ENCODE peak calls at places on chromosomes 7 and 10, in five cellular contexts. One of them, this sample, is unnamed.

GRCh38 chr7:17444673-17445072 is 146.2 kb downstream of the AHR start:
- DNase-seq in left ventricle myocardium inferior: no peak
- DNase-seq in stomach: no peak
- DNase-seq in left lung: no peak
- DNase-seq in breast epithelium: no peak
- DNase-seq in this sample: peak; percentile 76

GRCh38 chr10:45557275-45557905 is 115.2 kb downstream of the ZFAND4 start:
- DNase-seq in left ventricle myocardium inferior: no peak
- DNase-seq in stomach: no peak
- DNase-seq in left lung: no peak
- DNase-seq in breast epithelium: no peak
- DNase-seq in this sample: peak; percentile 33

GRCh38 chr10:73262105-73262730 is 9.8 kb upstream of the MRPS16 start:
- DNase-seq in left ventricle myocardium inferior: no peak
- DNase-seq in stomach: no peak
- DNase-seq in left lung: no peak
- DNase-seq in breast epithelium: no peak
- DNase-seq in this sample: peak; percentile 71

GRCh38 chr7:22730921-22731654 is 4.1 kb downstream of the IL6 start:
- DNase-seq in left ventricle myocardium inferior: no peak
- DNase-seq in stomach: no peak
- DNase-seq in left lung: no peak
- DNase-seq in breast epithelium: no peak
- DNase-seq in this sample: peak; percentile 69

GRCh38 chr10:10855178-10855577 is 162.5 kb upstream of the CELF2 start:
- DNase-seq in left ventricle myocardium inferior: no peak
- DNase-seq in stomach: no peak
- DNase-seq in left lung: no peak
- DNase-seq in breast epithelium: no peak
- DNase-seq in this sample: no peak

GRCh38 chr10:112696587-112696986 is 249.6 kb downstream of the VTI1A start:
- DNase-seq in left ventricle myocardium inferior: no peak
- DNase-seq in stomach: no peak
- DNase-seq in left lung: no peak
- DNase-seq in breast epithelium: no peak
- DNase-seq in this sample: no peak

GRCh38 chr10:12727832-12728215 is 273.7 kb downstream of the CCDC3 start:
- DNase-seq in left ventricle myocardium inferior: no peak
- DNase-seq in stomach: no peak
- DNase-seq in left lung: no peak
- DNase-seq in breast epithelium: no peak
- DNase-seq in this sample: no peak

GRCh38 chr10:63801139-63801538 is 279.9 kb downstream of the REEP3 start:
- DNase-seq in left ventricle myocardium inferior: no peak
- DNase-seq in stomach: no peak
- DNase-seq in left lung: no peak
- DNase-seq in breast epithelium: no peak
- DNase-seq in this sample: no peak

GRCh38 chr7:149588930-149589329 is 91.3 kb upstream of the ZNF746 start:
- DNase-seq in left ventricle myocardium inferior: no peak
- DNase-seq in stomach: no peak
- DNase-seq in left lung: no peak
- DNase-seq in breast epithelium: no peak
- DNase-seq in this sample: no peak

GRCh38 chr7:44288381-44288685 is 37.1 kb downstream of the CAMK2B start:
- DNase-seq in left ventricle myocardium inferior: no peak
- DNase-seq in stomach: peak; percentile 23
- DNase-seq in left lung: no peak
- DNase-seq in breast epithelium: no peak
- DNase-seq in this sample: no peak

GRCh38 chr7:26233902-26234511 is 32.5 kb downstream of the CBX3 start:
- DNase-seq in left ventricle myocardium inferior: no peak
- DNase-seq in stomach: no peak
- DNase-seq in left lung: no peak
- DNase-seq in breast epithelium: no peak
- DNase-seq in this sample: no peak

GRCh38 chr10:28790146-28790545 is 112.8 kb downstream of the BAMBI start:
- DNase-seq in left ventricle myocardium inferior: no peak
- DNase-seq in stomach: no peak
- DNase-seq in left lung: no peak
- DNase-seq in breast epithelium: no peak
- DNase-seq in this sample: no peak

GRCh38 chr10:75395955-75396860 is 5.4 kb downstream of the ZNF503 start:
- DNase-seq in left ventricle myocardium inferior: peak; percentile 39
- DNase-seq in stomach: no peak
- DNase-seq in left lung: no peak
- DNase-seq in breast epithelium: no peak
- DNase-seq in this sample: no peak

GRCh38 chr10:77550378-77550777 is 87.2 kb downstream of the KCNMA1 start:
- DNase-seq in left ventricle myocardium inferior: no peak
- DNase-seq in stomach: no peak
- DNase-seq in left lung: no peak
- DNase-seq in breast epithelium: no peak
- DNase-seq in this sample: no peak

GRCh38 chr10:111472445-111472844 is 395.6 kb downstream of the ADRA2A start:
- DNase-seq in left ventricle myocardium inferior: no peak
- DNase-seq in stomach: no peak
- DNase-seq in left lung: no peak
- DNase-seq in breast epithelium: no peak
- DNase-seq in this sample: no peak

GRCh38 chr7:4189151-4189570 is 492.9 kb upstream of the FOXK1 start:
- DNase-seq in left ventricle myocardium inferior: peak; percentile 82
- DNase-seq in stomach: peak; percentile 77
- DNase-seq in left lung: peak; percentile 42
- DNase-seq in breast epithelium: peak; percentile 78
- DNase-seq in this sample: no peak

GRCh38 chr7:131111081-131111576 is 216.5 kb upstream of the MKLN1 start:
- DNase-seq in left ventricle myocardium inferior: no peak
- DNase-seq in stomach: no peak
- DNase-seq in left lung: no peak
- DNase-seq in breast epithelium: no peak
- DNase-seq in this sample: peak; percentile 88

GRCh38 chr7:111076205-111076604 is 14.7 kb upstream of the LRRN3 start:
- DNase-seq in left ventricle myocardium inferior: no peak
- DNase-seq in stomach: no peak
- DNase-seq in left lung: no peak
- DNase-seq in breast epithelium: no peak
- DNase-seq in this sample: peak; percentile 66

GRCh38 chr7:25805027-25805687 is 346.8 kb upstream of the NFE2L3 start:
- DNase-seq in left ventricle myocardium inferior: no peak
- DNase-seq in stomach: no peak
- DNase-seq in left lung: no peak
- DNase-seq in breast epithelium: no peak
- DNase-seq in this sample: peak; percentile 60

GRCh38 chr7:134370135-134370534 is 53.4 kb upstream of the SLC35B4 start:
- DNase-seq in left ventricle myocardium inferior: no peak
- DNase-seq in stomach: no peak
- DNase-seq in left lung: no peak
- DNase-seq in breast epithelium: no peak
- DNase-seq in this sample: no peak

GRCh38 chr10:63466168-63466935 is 575 bp upstream of the JMJD1C start:
- DNase-seq in left ventricle myocardium inferior: peak; percentile 46
- DNase-seq in stomach: peak; percentile 67
- DNase-seq in left lung: peak; percentile 59
- DNase-seq in breast epithelium: peak; percentile 58
- DNase-seq in this sample: peak; percentile 53

GRCh38 chr7:92765725-92766124 is 70.6 kb downstream of the CDK6 start:
- DNase-seq in left ventricle myocardium inferior: no peak
- DNase-seq in stomach: no peak
- DNase-seq in left lung: no peak
- DNase-seq in breast epithelium: no peak
- DNase-seq in this sample: peak; percentile 85

GRCh38 chr10:14024349-14025202 is 306.1 kb downstream of the FRMD4A start:
- DNase-seq in left ventricle myocardium inferior: no peak
- DNase-seq in stomach: no peak
- DNase-seq in left lung: peak; percentile 40
- DNase-seq in breast epithelium: no peak
- DNase-seq in this sample: no peak

GRCh38 chr10:67224553-67224952 is 298.7 kb downstream of the LRRTM3 start:
- DNase-seq in left ventricle myocardium inferior: peak; percentile 22
- DNase-seq in stomach: no peak
- DNase-seq in left lung: no peak
- DNase-seq in breast epithelium: no peak
- DNase-seq in this sample: no peak

GRCh38 chr10:90321132-90321816 is 536.6 kb downstream of the HTR7 start:
- DNase-seq in left ventricle myocardium inferior: no peak
- DNase-seq in stomach: no peak
- DNase-seq in left lung: no peak
- DNase-seq in breast epithelium: no peak
- DNase-seq in this sample: peak; percentile 39

GRCh38 chr10:20350509-20350908 is 534.3 kb downstream of the PLXDC2 start:
- DNase-seq in left ventricle myocardium inferior: no peak
- DNase-seq in stomach: no peak
- DNase-seq in left lung: no peak
- DNase-seq in breast epithelium: no peak
- DNase-seq in this sample: no peak

GRCh38 chr10:88125766-88126165 is 262.3 kb downstream of the PTEN start:
- DNase-seq in left ventricle myocardium inferior: no peak
- DNase-seq in stomach: no peak
- DNase-seq in left lung: no peak
- DNase-seq in breast epithelium: no peak
- DNase-seq in this sample: no peak

GRCh38 chr10:123150986-123151738 is 3.0 kb upstream of the BUB3 start:
- DNase-seq in left ventricle myocardium inferior: no peak
- DNase-seq in stomach: no peak
- DNase-seq in left lung: no peak
- DNase-seq in breast epithelium: no peak
- DNase-seq in this sample: no peak

GRCh38 chr7:2971914-2972530 is 71.6 kb downstream of the CARD11 start:
- DNase-seq in left ventricle myocardium inferior: no peak
- DNase-seq in stomach: no peak
- DNase-seq in left lung: no peak
- DNase-seq in breast epithelium: peak; percentile 14
- DNase-seq in this sample: no peak

GRCh38 chr10:123556049-123556448 is 110.1 kb upstream of the GPR26 start:
- DNase-seq in left ventricle myocardium inferior: no peak
- DNase-seq in stomach: no peak
- DNase-seq in left lung: no peak
- DNase-seq in breast epithelium: peak; percentile 35
- DNase-seq in this sample: no peak

GRCh38 chr7:87316846-87317545 is 28.5 kb upstream of the CROT start:
- DNase-seq in left ventricle myocardium inferior: no peak
- DNase-seq in stomach: no peak
- DNase-seq in left lung: no peak
- DNase-seq in breast epithelium: no peak
- DNase-seq in this sample: peak; percentile 43

GRCh38 chr10:21172774-21173432 is 275.8 kb upstream of the NEBL start:
- DNase-seq in left ventricle myocardium inferior: no peak
- DNase-seq in stomach: peak; percentile 32
- DNase-seq in left lung: peak; percentile 45
- DNase-seq in breast epithelium: peak; percentile 54
- DNase-seq in this sample: no peak

GRCh38 chr10:31757374-31757773 is 171.3 kb downstream of the ARHGAP12 start:
- DNase-seq in left ventricle myocardium inferior: no peak
- DNase-seq in stomach: no peak
- DNase-seq in left lung: no peak
- DNase-seq in breast epithelium: no peak
- DNase-seq in this sample: no peak

GRCh38 chr10:101080933-101081546 is 19.3 kb downstream of the KAZALD1 start:
- DNase-seq in left ventricle myocardium inferior: no peak
- DNase-seq in stomach: no peak
- DNase-seq in left lung: no peak
- DNase-seq in breast epithelium: no peak
- DNase-seq in this sample: no peak

GRCh38 chr10:26550774-26551526 is 112.8 kb downstream of the APBB1IP start:
- DNase-seq in left ventricle myocardium inferior: no peak
- DNase-seq in stomach: no peak
- DNase-seq in left lung: no peak
- DNase-seq in breast epithelium: no peak
- DNase-seq in this sample: no peak
- TF ChIP-seq CTCF in left ventricle myocardium inferior: no peak
- TF ChIP-seq CTCF in stomach: no peak
- TF ChIP-seq CTCF in left lung: no peak
- TF ChIP-seq CTCF in breast epithelium: no peak
- TF ChIP-seq CTCF in this sample: peak; percentile 36

GRCh38 chr7:19269301-19269700 is 124.1 kb upstream of the FERD3L start:
- DNase-seq in left ventricle myocardium inferior: no peak
- DNase-seq in stomach: no peak
- DNase-seq in left lung: no peak
- DNase-seq in breast epithelium: no peak
- DNase-seq in this sample: no peak
- H3K4me3 ChIP-seq in left ventricle myocardium inferior: no peak overlapping the region
- H3K4me3 ChIP-seq in stomach: no peak overlapping the region
- H3K4me3 ChIP-seq in left lung: no peak overlapping the region
- H3K4me3 ChIP-seq in breast epithelium: no peak overlapping the region
- H3K4me3 ChIP-seq in this sample: no peak overlapping the region

GRCh38 chr7:117126631-117127030 is 173.3 kb downstream of the ST7 start:
- DNase-seq in left ventricle myocardium inferior: no peak
- DNase-seq in stomach: no peak
- DNase-seq in left lung: no peak
- DNase-seq in breast epithelium: no peak
- DNase-seq in this sample: no peak

GRCh38 chr7:117123311-117123926 is 170.1 kb downstream of the ST7 start:
- DNase-seq in left ventricle myocardium inferior: no peak
- DNase-seq in stomach: no peak
- DNase-seq in left lung: no peak
- DNase-seq in breast epithelium: no peak
- DNase-seq in this sample: no peak

GRCh38 chr7:117122536-117122935 is 169.2 kb downstream of the ST7 start:
- DNase-seq in left ventricle myocardium inferior: no peak
- DNase-seq in stomach: no peak
- DNase-seq in left lung: no peak
- DNase-seq in breast epithelium: no peak
- DNase-seq in this sample: no peak

GRCh38 chr7:117127585-117128168 is 174.4 kb downstream of the ST7 start:
- DNase-seq in left ventricle myocardium inferior: peak; percentile 21
- DNase-seq in stomach: peak; percentile 55
- DNase-seq in left lung: no peak
- DNase-seq in breast epithelium: no peak
- DNase-seq in this sample: peak; percentile 74

GRCh38 chr7:117124585-117125220 is 171.4 kb downstream of the ST7 start:
- DNase-seq in left ventricle myocardium inferior: peak; percentile 58
- DNase-seq in stomach: peak; percentile 89
- DNase-seq in left lung: peak; percentile 86
- DNase-seq in breast epithelium: peak; percentile 73
- DNase-seq in this sample: peak; percentile 99
- H3K27ac ChIP-seq in left ventricle myocardium inferior: peak overlapping the region; percentile 58
- H3K27ac ChIP-seq in stomach: peak overlapping the region; percentile 17
- H3K27ac ChIP-seq in left lung: no peak overlapping the region
- H3K27ac ChIP-seq in breast epithelium: no peak overlapping the region
- H3K27ac ChIP-seq in this sample: peak overlapping the region; percentile 82

GRCh38 chr10:118971876-118972275 is 57.6 kb upstream of the NANOS1 start:
- DNase-seq in left ventricle myocardium inferior: no peak
- DNase-seq in stomach: no peak
- DNase-seq in left lung: no peak
- DNase-seq in breast epithelium: no peak
- DNase-seq in this sample: no peak
- TF ChIP-seq CTCF in left ventricle myocardium inferior: no peak
- TF ChIP-seq CTCF in stomach: no peak
- TF ChIP-seq CTCF in left lung: no peak
- TF ChIP-seq CTCF in breast epithelium: no peak
- TF ChIP-seq CTCF in this sample: no peak

GRCh38 chr7:151244871-151245346 is 3.6 kb downstream of the SMARCD3 start:
- DNase-seq in left ventricle myocardium inferior: no peak
- DNase-seq in stomach: no peak
- DNase-seq in left lung: no peak
- DNase-seq in breast epithelium: no peak
- DNase-seq in this sample: no peak
- H3K4me3 ChIP-seq in left ventricle myocardium inferior: peak overlapping the region; percentile 84
- H3K4me3 ChIP-seq in stomach: peak overlapping the region; percentile 53
- H3K4me3 ChIP-seq in left lung: no peak overlapping the region
- H3K4me3 ChIP-seq in breast epithelium: peak overlapping the region; percentile 24
- H3K4me3 ChIP-seq in this sample: peak overlapping the region; percentile 24

GRCh38 chr7:617614-618538 is 98.2 kb upstream of the PDGFA start:
- DNase-seq in left ventricle myocardium inferior: no peak
- DNase-seq in stomach: no peak
- DNase-seq in left lung: no peak
- DNase-seq in breast epithelium: no peak
- DNase-seq in this sample: no peak
- H3K27ac ChIP-seq in left ventricle myocardium inferior: no peak overlapping the region
- H3K27ac ChIP-seq in stomach: peak overlapping the region; percentile 68
- H3K27ac ChIP-seq in left lung: peak overlapping the region; percentile 44
- H3K27ac ChIP-seq in breast epithelium: peak overlapping the region; percentile 17
- H3K27ac ChIP-seq in this sample: no peak overlapping the region